ENCODE peak calls at places on chromosomes 1 and 21, in ten cellular contexts. T, M, W, O, K, Y, V, J, S and P are unnamed samples.

GRCh38 chr1:224203243-224204016 is 20.4 kb downstream of the DEGS1 start:
- DNase-seq in K (no peak), W (peak; percentile 44), J (no peak), O (no peak), V (peak; percentile 81), S (peak; percentile 26), T (peak; percentile 30), M (peak; percentile 72), Y (peak; percentile 84), P (no peak)

GRCh38 chr1:248739580-248740205 is 15.9 kb downstream of the LYPD8 start:
- DNase-seq in S (no peak), Y (no peak), J (no peak), V (no peak), W (no peak), M (no peak), O (no peak), K (no peak), T (no peak), P (no peak)

GRCh38 chr1:191760016-191760415 is 398.2 kb upstream of the RGS18 start:
- DNase-seq in K (no peak), J (no peak), S (no peak), W (no peak), T (no peak), Y (no peak), M (no peak), O (no peak), V (no peak), P (no peak)

GRCh38 chr1:27626031-27626935 is 8.7 kb downstream of the FGR start:
- DNase-seq in Y (no peak), J (no peak), V (no peak), M (no peak), K (no peak), W (no peak), O (no peak), T (no peak), S (no peak), P (no peak)

GRCh38 chr1:182833271-182833670 is 5.9 kb upstream of the DHX9 start:
- DNase-seq in V (peak; percentile 40), S (no peak), J (no peak), W (no peak), M (no peak), O (no peak), Y (no peak), T (no peak), K (no peak), P (no peak)

GRCh38 chr1:241639653-241640148 is 468 bp downstream of the CHML start:
- DNase-seq in V (peak; percentile 29), M (peak; percentile 67), Y (peak; percentile 83), S (peak; percentile 45), K (no peak), W (peak; percentile 51), O (peak; percentile 49), T (peak; percentile 49), J (peak; percentile 16), P (peak; percentile 2)

GRCh38 chr21:44732956-44733355 is 21.6 kb upstream of the TSPEAR start:
- DNase-seq in V (no peak), K (no peak), S (no peak), O (no peak), M (peak; percentile 18), J (no peak), Y (peak; percentile 67), W (no peak), T (no peak), P (no peak)

GRCh38 chr1:81174811-81175476 is 625.8 kb upstream of the ADGRL2 start:
- DNase-seq in J (no peak), K (no peak), W (no peak), V (peak; percentile 59), Y (no peak), T (peak; percentile 71), O (no peak), S (no peak), M (no peak), P (no peak)

GRCh38 chr1:32713081-32713480 is 10.5 kb upstream of the SYNC start:
- DNase-seq in M (no peak), V (no peak), J (no peak), T (no peak), S (no peak), W (no peak), Y (no peak), O (no peak), K (no peak), P (no peak)

GRCh38 chr1:156677616-156678596 is 699 bp upstream of the NES start:
- DNase-seq in S (peak; percentile 59), V (peak; percentile 84), T (peak; percentile 70), K (no peak), M (peak; percentile 80), Y (peak; percentile 87), W (peak; percentile 61), J (no peak), O (peak; percentile 72), P (no peak)

GRCh38 chr21:45582128-45582527 is 39.9 kb upstream of the SLC19A1 start:
- DNase-seq in W (no peak), S (peak; percentile 7), J (no peak), V (no peak), T (no peak), K (no peak), Y (peak; percentile 24), O (no peak), M (no peak), P (no peak)

GRCh38 chr1:53277326-53277725 is 39.0 kb upstream of the MAGOH start:
- DNase-seq in Y (peak; percentile 52), S (no peak), V (no peak), O (no peak), K (no peak), J (no peak), M (no peak), W (no peak), T (no peak), P (no peak)

GRCh38 chr1:201501812-201502510 is 5.0 kb downstream of the CSRP1 start:
- DNase-seq in W (no peak), K (no peak), J (peak; percentile 37), V (no peak), O (no peak), Y (no peak), S (no peak), M (no peak), T (peak; percentile 65), P (no peak)

GRCh38 chr1:150085406-150085805 is 17.8 kb downstream of the VPS45 start:
- DNase-seq in M (no peak), K (no peak), O (no peak), J (no peak), V (no peak), W (no peak), Y (no peak), T (no peak), S (no peak), P (no peak)

GRCh38 chr1:4512622-4513021 is 141.8 kb upstream of the AJAP1 start:
- DNase-seq in W (no peak), K (no peak), Y (no peak), S (no peak), T (no peak), M (peak; percentile 72), J (no peak), V (no peak), O (no peak), P (no peak)

GRCh38 chr1:22888320-22889075 is 84.2 kb downstream of the LACTBL1 start:
- DNase-seq in O (no peak), T (no peak), K (no peak), Y (no peak), W (no peak), S (no peak), J (no peak), V (peak; percentile 63), M (no peak), P (no peak)

GRCh38 chr1:183812111-183812510 is 7.2 kb downstream of the RGL1 start:
- DNase-seq in K (no peak), T (no peak), S (no peak), J (no peak), V (no peak), W (no peak), M (no peak), Y (no peak), O (no peak), P (no peak)

GRCh38 chr1:75129660-75130311 is 4.4 kb upstream of the LHX8 start:
- DNase-seq in K (no peak), W (no peak), O (no peak), Y (no peak), T (no peak), S (no peak), V (no peak), M (no peak), J (no peak), P (no peak)

GRCh38 chr21:38987551-38988210 is 182.0 kb downstream of the ETS2 start:
- DNase-seq in O (no peak), J (no peak), K (no peak), S (no peak), T (no peak), Y (peak; percentile 60), W (no peak), M (no peak), V (no peak), P (no peak)

GRCh38 chr1:19514391-19514831 is 29.1 kb upstream of the CAPZB start:
- DNase-seq in W (no peak), S (peak; percentile 32), O (no peak), Y (peak; percentile 76), T (no peak), V (peak; percentile 93), J (peak; percentile 76), K (no peak), M (peak; percentile 65), P (no peak)